ENCODE peak calls at places on chromosomes 1 and 21, in four cellular contexts. Y, E, W and J are unnamed samples.

GRCh38 chr21:30209571-30209970 is 6.3 kb downstream of the CLDN8 start:
- DNase-seq in W (peak), E (no peak), Y (peak), J (no peak)

GRCh38 chr1:199173356-199173755 is 534.5 kb downstream of the PTPRC start:
- DNase-seq in Y (no peak), E (no peak), W (no peak), J (peak)

GRCh38 chr1:211654838-211655787 is 20.3 kb downstream of the NEK2 start:
- DNase-seq in Y (peak), E (peak), W (peak), J (peak)

GRCh38 chr1:36086529-36087232 is 2.0 kb upstream of the ADPRS start:
- DNase-seq in E (no peak), W (no peak), Y (peak), J (no peak)

GRCh38 chr1:21857840-21858670 is 46.0 kb downstream of the LDLRAD2 start:
- DNase-seq in W (no peak), Y (no peak), E (no peak), J (no peak)

GRCh38 chr1:175072131-175072941 is 4.7 kb downstream of the TNN start:
- DNase-seq in W (peak), E (no peak), Y (peak), J (peak)

GRCh38 chr1:206909167-206909882 is 12.1 kb downstream of the IL24 start:
- DNase-seq in E (no peak), Y (peak), W (peak), J (no peak)

GRCh38 chr1:154157520-154158306 is 2.8 kb upstream of the NUP210L start:
- DNase-seq in W (peak), Y (no peak), E (no peak), J (peak)

GRCh38 chr1:56564615-56565014 is 14.7 kb downstream of the PLPP3 start:
- DNase-seq in E (no peak), Y (no peak), W (no peak), J (no peak)

GRCh38 chr1:107525961-107526360 is 385.1 kb downstream of the NTNG1 start:
- DNase-seq in Y (no peak), E (no peak), W (no peak), J (no peak)

GRCh38 chr21:46081022-46081861 is 16.7 kb upstream of the COL6A2 start:
- DNase-seq in W (no peak), E (no peak), Y (peak), J (no peak)

GRCh38 chr1:209710098-209710497 is 5.5 kb downstream of the HSD11B1 start:
- DNase-seq in W (no peak), E (no peak), Y (no peak), J (no peak)

GRCh38 chr1:98201640-98202039 is 280.8 kb upstream of the DPYD start:
- DNase-seq in Y (no peak), W (no peak), E (no peak), J (peak)

GRCh38 chr1:211323156-211324063 is 3.2 kb upstream of the TRAF5 start:
- DNase-seq in E (no peak), Y (peak), W (peak), J (peak)

GRCh38 chr1:184843732-184844495 is 89.3 kb upstream of the EDEM3 start:
- DNase-seq in E (no peak), W (no peak), Y (no peak), J (no peak)

GRCh38 chr1:3231826-3232225 is 162.8 kb downstream of the PRDM16 start:
- DNase-seq in W (no peak), E (no peak), Y (no peak), J (no peak)

GRCh38 chr1:101592861-101593260 is 356.0 kb downstream of the S1PR1 start:
- DNase-seq in W (no peak), E (no peak), Y (no peak), J (peak)

GRCh38 chr1:28417441-28418277 is 48.1 kb downstream of the PHACTR4 start:
- DNase-seq in Y (no peak), W (no peak), E (no peak), J (peak)

GRCh38 chr1:243475966-243476365 is 220.1 kb downstream of the SDCCAG8 start:
- DNase-seq in Y (peak), E (no peak), W (peak), J (peak)

GRCh38 chr1:110556471-110556807 is 37.5 kb upstream of the KCNA10 start:
- DNase-seq in Y (peak), W (no peak), E (no peak), J (no peak)

GRCh38 chr1:53740621-53741105 is 1.7 kb upstream of the GLIS1 start:
- DNase-seq in Y (no peak), W (no peak), E (no peak), J (peak)

GRCh38 chr1:113912594-113913311 is 7.6 kb downstream of the DCLRE1B start:
- DNase-seq in W (no peak), E (no peak), Y (no peak), J (peak)

GRCh38 chr1:219340796-219341195 is 167.1 kb downstream of the LYPLAL1 start:
- DNase-seq in E (no peak), Y (no peak), W (no peak), J (peak)

GRCh38 chr21:15140321-15141019 is 75.7 kb upstream of the NRIP1 start:
- DNase-seq in Y (no peak), E (no peak), W (no peak), J (no peak)

GRCh38 chr1:184167352-184167751 is 115.8 kb downstream of the TSEN15 start:
- DNase-seq in Y (no peak), E (no peak), W (no peak), J (no peak)

GRCh38 chr1:177471244-177471643 is 300.5 kb downstream of the BRINP2 start:
- DNase-seq in W (no peak), E (no peak), Y (no peak), J (no peak)

GRCh38 chr1:216855810-216856209 is 132.6 kb upstream of the ESRRG start:
- DNase-seq in W (peak), E (no peak), Y (no peak), J (no peak)

GRCh38 chr21:44398499-44398898 is 45.1 kb downstream of the TRPM2 start:
- DNase-seq in W (no peak), Y (no peak), E (no peak), J (no peak)

GRCh38 chr1:202282017-202282335 is 59.8 kb downstream of the UBE2T start:
- DNase-seq in E (no peak), W (no peak), Y (no peak), J (no peak)

GRCh38 chr1:172460901-172461315 is 17.0 kb upstream of the PIGC start:
- DNase-seq in W (no peak), Y (no peak), E (no peak), J (no peak)

GRCh38 chr1:173499729-173500128 is 22.6 kb downstream of the PRDX6 start:
- DNase-seq in Y (no peak), W (no peak), E (no peak), J (no peak)

GRCh38 chr1:211515090-211516023 is 23.4 kb upstream of the RD3 start:
- DNase-seq in E (no peak), Y (peak), W (peak), J (peak)

GRCh38 chr1:153404768-153405167 is 11.6 kb upstream of the S100A7A start:
- DNase-seq in Y (peak), E (peak), W (peak), J (no peak)

GRCh38 chr1:26041401-26041800 is 4.5 kb downstream of the SLC30A2 start:
- DNase-seq in W (no peak), E (no peak), Y (no peak), J (no peak)
- H3K56ac ChIP-seq in W (no peak), E (no peak), Y (no peak), J (no peak)

DNA sequence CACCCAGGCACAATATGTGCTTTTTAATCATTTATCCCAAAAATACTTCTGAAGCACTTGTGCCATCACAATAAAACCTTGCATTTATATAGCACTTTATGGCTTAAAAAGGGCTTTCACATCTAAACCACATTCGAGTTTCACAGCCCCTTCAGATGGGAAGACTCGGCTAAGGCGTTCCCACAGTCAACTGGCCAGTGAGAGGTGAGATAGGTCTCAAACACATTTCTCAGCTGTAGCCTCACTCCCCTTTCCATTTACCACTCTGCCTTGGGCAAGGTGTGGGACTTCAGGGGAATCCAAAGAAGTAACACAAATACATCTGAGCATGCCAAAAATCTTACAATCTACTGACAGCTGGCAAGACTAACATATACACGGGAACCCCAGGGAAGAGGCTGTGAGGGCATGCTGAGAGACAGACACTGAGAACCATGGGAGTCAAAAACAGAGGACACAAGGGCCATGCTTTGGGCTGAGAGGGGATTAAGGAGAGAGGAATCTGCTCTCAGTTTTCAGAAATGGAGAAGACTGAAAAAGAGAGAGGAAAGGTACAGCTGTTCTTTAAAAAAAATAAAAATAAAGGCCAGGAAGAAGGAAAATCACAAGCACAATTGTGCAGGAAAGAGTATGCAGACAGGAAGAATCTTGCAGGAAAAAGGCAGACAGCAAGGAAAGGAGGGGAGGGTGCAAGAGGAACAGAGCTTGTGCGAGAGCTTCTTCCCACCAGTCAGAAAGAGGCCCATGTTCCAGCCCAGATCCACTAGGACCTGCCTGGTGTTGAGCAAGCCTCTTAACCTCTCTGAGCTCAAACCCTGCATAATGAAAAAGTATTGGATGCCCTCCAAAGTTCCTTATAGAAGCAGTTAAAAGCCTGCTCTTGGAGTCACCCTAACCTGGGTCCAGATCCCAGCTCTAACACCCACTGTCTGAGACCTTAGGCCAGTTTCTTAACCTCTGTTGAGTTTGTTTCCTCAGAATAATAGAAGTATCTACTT is 73.5 kb downstream of the JAK1 start:
- DNase-seq in W (no peak), E (no peak), Y (no peak), J (peak)
- H3K56ac ChIP-seq in W (no peak), E (no peak), Y (no peak), J (no peak)

DNA sequence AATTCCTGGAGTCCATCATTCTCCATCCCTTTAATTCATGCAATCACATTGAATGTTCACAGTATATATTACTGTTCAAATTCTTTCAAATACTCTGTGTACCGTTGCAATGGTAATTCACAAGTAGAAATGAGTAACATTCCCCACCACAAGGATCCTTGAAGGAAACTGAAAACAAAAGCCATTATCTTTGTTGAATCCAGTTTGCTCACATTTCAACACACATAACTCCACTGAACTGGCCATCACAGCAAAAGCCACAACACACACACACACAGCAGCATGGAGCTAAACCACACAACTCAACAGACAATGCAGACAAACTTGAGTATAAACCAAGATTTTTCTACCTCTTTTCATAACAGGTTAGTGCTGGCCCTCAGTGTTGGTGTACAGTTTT is 188.3 kb upstream of the GREM2 start:
- DNase-seq in E (no peak), W (no peak), Y (no peak), J (no peak)
- H3K56ac ChIP-seq in E (no peak), W (no peak), Y (no peak), J (no peak)

GRCh38 chr1:203905275-203905674 is 43.9 kb downstream of the SNRPE start:
- DNase-seq in E (no peak), W (no peak), Y (no peak), J (no peak)

GRCh38 chr1:203911806-203912205 is 50.4 kb downstream of the SNRPE start:
- DNase-seq in E (no peak), W (no peak), Y (no peak), J (no peak)

GRCh38 chr1:203901581-203901980 is 40.2 kb downstream of the SNRPE start:
- DNase-seq in W (no peak), Y (no peak), E (no peak), J (no peak)

GRCh38 chr1:203907901-203908300 is 46.5 kb downstream of the SNRPE start:
- DNase-seq in E (no peak), Y (no peak), W (no peak), J (peak)

GRCh38 chr1:203906932-203907331 is 45.5 kb downstream of the SNRPE start:
- DNase-seq in Y (no peak), W (peak), E (no peak), J (peak)
- H3K56ac ChIP-seq in Y (no peak), W (no peak), E (no peak), J (no peak)

DNA sequence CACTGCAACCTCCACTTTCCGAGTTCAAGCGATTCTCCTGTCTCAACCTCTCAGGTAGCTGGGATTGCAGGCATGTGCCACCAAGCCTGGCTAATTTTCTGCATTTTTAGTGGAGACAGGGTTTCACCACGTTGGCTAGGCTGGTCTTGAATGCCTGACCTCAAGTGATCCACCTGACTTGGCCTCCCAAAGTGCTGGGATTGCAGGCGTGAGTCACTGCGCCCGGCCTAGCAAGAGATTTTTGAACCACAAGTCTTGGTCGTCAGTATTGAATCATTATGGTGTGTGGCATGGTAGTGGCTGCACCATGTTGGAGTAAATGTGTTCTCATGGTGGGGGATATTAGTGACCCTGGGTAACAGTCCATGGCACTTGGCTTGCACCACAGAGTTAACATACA is 24.9 kb downstream of the AK4 start:
- DNase-seq in Y (no peak), W (no peak), E (no peak), J (no peak)
- H3K56ac ChIP-seq in Y (no peak), W (no peak), E (no peak), J (no peak)

GRCh38 chr1:80678438-80678837 is 1122.3 kb upstream of the ADGRL2 start:
- DNase-seq in W (no peak), E (no peak), Y (no peak), J (no peak)
- H3K56ac ChIP-seq in W (no peak), E (no peak), Y (no peak), J (no peak)

GRCh38 chr1:151003175-151003574 is 3.5 kb downstream of the MINDY1 start:
- DNase-seq in Y (no peak), E (no peak), W (no peak), J (no peak)
- H3K56ac ChIP-seq in Y (no peak), E (no peak), W (no peak), J (no peak)